ENCODE peak calls at places on chromosomes 5 and 9, in eight cellular contexts. W is aorta; C is fibroblast of lung; R is heart left ventricle; Q is CD8-positive, alpha-beta T cell; T is adipocyte; D is PC-3; V is transverse colon. X is an unnamed sample.

GRCh38 chr5:67381240-67381875 is 184.8 kb upstream of the CD180 start:
- DNase-seq in W (no peak), T (peak; percentile 23), Q (no peak), V (no peak), D (no peak), R (no peak), C (no peak), X (no peak)

GRCh38 chr9:98031935-98032334 is 24.6 kb upstream of the NANS start:
- DNase-seq in Q (no peak), W (no peak), C (peak; percentile 73), R (no peak), D (no peak), T (peak; percentile 36), V (no peak), X (no peak)

GRCh38 chr5:58071566-58071965 is 388.3 kb downstream of the PLK2 start:
- DNase-seq in D (no peak), T (no peak), R (peak; percentile 79), C (no peak), W (no peak), Q (no peak), V (no peak), X (no peak)

GRCh38 chr9:4262735-4263141 is 37.1 kb downstream of the GLIS3 start:
- DNase-seq in D (peak; percentile 88), V (no peak), W (no peak), T (peak; percentile 42), R (no peak), Q (no peak), C (peak; percentile 93), X (peak; percentile 65)

GRCh38 chr5:127092690-127093089 is 19.4 kb upstream of the C5orf63 start:
- DNase-seq in Q (no peak), C (peak; percentile 76), W (no peak), D (peak; percentile 19), R (no peak), T (peak; percentile 60), V (no peak), X (no peak)

GRCh38 chr9:74496819-74497749 is at the start of gene RORB:
- DNase-seq in W (peak; percentile 84), T (peak; percentile 86), D (no peak), R (peak; percentile 79), V (peak; percentile 35), Q (peak; percentile 36), C (peak; percentile 80), X (no peak)

GRCh38 chr5:32042571-32042970 is 131.5 kb downstream of the GOLPH3 start:
- DNase-seq in V (no peak), R (no peak), W (no peak), T (no peak), D (no peak), Q (no peak), C (no peak), X (no peak)

GRCh38 chr9:109012009-109012875 is 1.1 kb downstream of the CTNNAL1 start:
- DNase-seq in T (peak; percentile 96), R (peak; percentile 52), Q (peak; percentile 56), D (peak; percentile 94), C (peak; percentile 96), W (peak; percentile 89), V (peak; percentile 54), X (peak; percentile 74)

GRCh38 chr5:79621056-79621455 is 8.8 kb downstream of the TENT2 start:
- DNase-seq in R (no peak), D (peak; percentile 73), Q (no peak), W (no peak), C (peak; percentile 88), V (no peak), T (peak; percentile 43), X (no peak)

GRCh38 chr9:6771722-6772121 is 13.9 kb downstream of the KDM4C start:
- DNase-seq in R (no peak), Q (no peak), C (no peak), D (no peak), T (no peak), V (no peak), W (no peak), X (no peak)

GRCh38 chr9:26656003-26656940 is 236.3 kb downstream of the CAAP1 start:
- DNase-seq in Q (no peak), W (no peak), T (peak; percentile 64), R (no peak), C (peak; percentile 0), V (no peak), D (peak; percentile 44), X (no peak)

GRCh38 chr5:134113908-134114875 is at the start of gene TCF7:
- DNase-seq in T (peak; percentile 92), D (peak; percentile 75), V (peak; percentile 86), Q (peak; percentile 84), R (peak; percentile 68), C (peak; percentile 77), W (peak; percentile 91), X (no peak)

GRCh38 chr5:26009742-26010141 is 1028.6 kb downstream of the CDH9 start:
- DNase-seq in T (no peak), Q (no peak), V (no peak), W (no peak), R (no peak), D (peak; percentile 52), C (no peak), X (no peak)

GRCh38 chr5:124678478-124678877 is 68.0 kb downstream of the ZNF608 start:
- DNase-seq in C (no peak), T (no peak), R (peak; percentile 45), Q (no peak), D (no peak), V (no peak), W (no peak), X (no peak)

GRCh38 chr9:72052122-72052521 is 8.3 kb downstream of the C9orf57 start:
- DNase-seq in D (no peak), C (no peak), T (no peak), R (no peak), V (no peak), W (no peak), Q (no peak), X (no peak)

GRCh38 chr5:72848474-72849428 is 32.3 kb downstream of the TNPO1 start:
- DNase-seq in T (peak; percentile 76), W (peak; percentile 89), D (peak; percentile 11), V (peak; percentile 57), C (peak; percentile 44), R (peak; percentile 73), Q (peak; percentile 33), X (no peak)

GRCh38 chr5:15835514-15835913 is 335.5 kb downstream of the FBXL7 start:
- DNase-seq in T (peak; percentile 52), C (peak; percentile 48), D (no peak), Q (no peak), W (no peak), V (no peak), R (no peak), X (no peak)
- H3K27me3 ChIP-seq in T (no peaks in the 10 kb centered on the region), C (no peaks in the 10 kb centered on the region), D (no peaks in the 10 kb centered on the region), Q (no peaks in the 10 kb centered on the region), W (no peaks in the 10 kb centered on the region), V (no peaks in the 10 kb centered on the region), R (no peaks in the 10 kb centered on the region), X (no peaks in the 10 kb centered on the region)

GRCh38 chr5:137630972-137631370 is 104.9 kb downstream of the KLHL3 start:
- DNase-seq in Q (no peak), C (peak; percentile 68), D (no peak), T (no peak), V (no peak), R (no peak), W (no peak), X (no peak)

GRCh38 chr5:137631453-137631852 is 104.4 kb downstream of the KLHL3 start:
- DNase-seq in V (no peak), Q (no peak), T (no peak), W (no peak), C (no peak), D (peak; percentile 8), R (no peak), X (no peak)

GRCh38 chr5:137630216-137630971 is 105.5 kb downstream of the KLHL3 start:
- DNase-seq in V (no peak), W (no peak), D (no peak), Q (no peak), C (no peak), R (no peak), T (no peak), X (no peak)

GRCh38 chr5:137627730-137628129 is 108.2 kb downstream of the KLHL3 start:
- DNase-seq in C (no peak), T (no peak), D (no peak), W (no peak), V (no peak), R (no peak), Q (no peak), X (no peak)

DNA sequence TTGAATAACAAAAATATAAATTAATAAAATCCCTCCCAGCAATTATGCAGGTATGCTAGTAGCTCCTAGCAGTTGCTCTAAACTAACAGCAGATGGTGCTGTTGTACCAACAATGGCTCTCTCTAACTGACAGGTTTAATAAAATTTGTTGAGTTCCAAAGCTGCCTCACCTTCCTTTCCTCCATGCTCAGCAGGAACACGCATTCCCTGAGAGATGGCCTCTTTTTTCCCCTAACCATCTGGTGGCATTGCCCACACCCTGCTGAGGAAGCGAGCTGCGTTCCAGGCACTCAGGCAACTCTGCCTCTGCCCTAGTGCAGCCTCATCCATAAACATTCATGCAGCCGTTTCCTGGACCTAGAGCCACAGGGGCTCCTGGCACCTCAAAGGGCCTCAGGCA is 106.2 kb downstream of the KLHL3 start:
- DNase-seq in C (peak; percentile 46), R (no peak), T (peak; percentile 86), D (peak; percentile 73), W (no peak), Q (no peak), V (no peak), X (no peak)
- H3K27me3 ChIP-seq in C (no peaks in the 10 kb centered on the region), R (no peaks in the 10 kb centered on the region), T (no peaks in the 10 kb centered on the region), D (no peaks in the 10 kb centered on the region), W (no peaks in the 10 kb centered on the region), Q (no peaks in the 10 kb centered on the region), V (no peaks in the 10 kb centered on the region), X (no peaks in the 10 kb centered on the region)

GRCh38 chr9:136133191-136133958 is 14.7 kb upstream of the TMEM250 start:
- DNase-seq in C (peak; percentile 25), D (no peak), Q (no peak), R (no peak), V (no peak), W (no peak), T (peak; percentile 80), X (no peak)
- H3K27me3 ChIP-seq in C (peaks cover 52% of the 10 kb centered on the region), D (no peaks in the 10 kb centered on the region), Q (peaks cover 4% of the 10 kb centered on the region), R (peaks cover 8% of the 10 kb centered on the region), V (peaks cover 92% of the 10 kb centered on the region), W (no peaks in the 10 kb centered on the region), T (peaks cover 73% of the 10 kb centered on the region), X (peaks cover 44% of the 10 kb centered on the region)

GRCh38 chr9:86406366-86406765 is 52.2 kb upstream of the TUT7 start:
- DNase-seq in C (peak; percentile 71), V (no peak), W (no peak), Q (no peak), R (no peak), T (peak; percentile 83), D (peak; percentile 17), X (peak; percentile 62)
- H3K27me3 ChIP-seq in C (no peaks in the 10 kb centered on the region), V (no peaks in the 10 kb centered on the region), W (no peaks in the 10 kb centered on the region), Q (no peaks in the 10 kb centered on the region), R (no peaks in the 10 kb centered on the region), T (no peaks in the 10 kb centered on the region), D (no peaks in the 10 kb centered on the region), X (no peaks in the 10 kb centered on the region)

DNA sequence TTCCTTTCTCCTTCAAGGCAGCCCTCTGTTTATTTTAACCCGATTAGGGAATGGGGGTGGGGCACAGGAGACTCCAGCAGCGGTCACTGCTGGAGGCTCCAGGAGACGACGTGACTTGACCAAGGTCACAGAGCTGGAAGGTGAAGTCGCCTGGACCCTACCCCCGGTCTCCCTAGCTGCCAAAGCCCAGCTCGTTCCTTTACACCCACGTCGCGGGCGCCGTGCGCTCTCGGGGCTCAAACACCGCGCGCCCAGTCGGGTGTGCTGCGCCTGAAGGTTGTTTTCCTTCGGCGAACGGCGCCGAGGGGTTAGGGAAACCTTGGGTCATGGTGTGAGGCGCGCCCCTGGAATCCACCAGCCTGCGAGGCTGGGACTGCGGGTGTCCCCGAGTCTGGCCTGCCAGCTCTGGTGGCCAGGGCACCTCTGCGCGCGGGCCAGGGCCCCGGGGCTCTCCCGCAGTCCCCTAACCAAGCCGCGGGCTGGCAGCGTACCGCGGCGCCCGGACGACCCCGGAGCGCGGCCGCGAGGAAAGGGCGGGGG is 745 bp upstream of the UNC5A start:
- DNase-seq in V (no peak), D (no peak), W (no peak), C (no peak), T (no peak), R (no peak), Q (no peak), X (no peak)
- H3K27me3 ChIP-seq in V (peaks cover 91% of the 10 kb centered on the region), D (peaks cover 43% of the 10 kb centered on the region), W (no peaks in the 10 kb centered on the region), C (peaks cover 24% of the 10 kb centered on the region), T (peaks cover 69% of the 10 kb centered on the region), R (peaks cover 32% of the 10 kb centered on the region), Q (peaks cover 4% of the 10 kb centered on the region), X (peaks cover 24% of the 10 kb centered on the region)